ENCODE peak calls at places on chromosomes 11 and 22, in seven cellular contexts. Q is heart right ventricle, X is AG09309, V is mucosa of descending colon, N is mammary epithelial cell, T is neural crest cell, C is ascending aorta. P is an unnamed sample.
A peak's percentile ranks its signal among the peaks of the same experiment; 100 is the strongest.

GRCh38 chr11:291281-292210 is 2.6 kb downstream of the PGGHG start:
- DNase-seq in Q (peak; percentile 8), X (no peak), V (no peak), N (no peak), T (no peak), C (no peak), P (no peak)

GRCh38 chr22:30984317-30984716 is 15.3 kb downstream of the TUG1 start:
- DNase-seq in Q (no peak), X (no peak), V (no peak), N (no peak), T (no peak), C (no peak), P (no peak)

GRCh38 chr22:24383061-24383460 is 44.3 kb upstream of the ADORA2A start:
- DNase-seq in Q (no peak), X (no peak), V (no peak), N (no peak), T (no peak), C (no peak), P (no peak)

GRCh38 chr11:134576286-134576685 is 164.2 kb upstream of the B3GAT1 start:
- DNase-seq in Q (no peak), X (no peak), V (no peak), N (no peak), T (no peak), C (no peak), P (no peak)

GRCh38 chr22:42431401-42432019 is 693 bp downstream of the NFAM1 start:
- DNase-seq in Q (no peak), X (no peak), V (no peak), N (no peak), T (no peak), C (no peak), P (no peak)

GRCh38 chr11:119547511-119547910 is 124.5 kb upstream of the THY1 start:
- DNase-seq in Q (no peak), X (no peak), V (no peak), N (no peak), T (no peak), C (peak; percentile 30), P (no peak)

GRCh38 chr22:35445933-35446332 is 46.0 kb downstream of the MCM5 start:
- DNase-seq in Q (no peak), X (no peak), V (no peak), N (no peak), T (no peak), C (no peak), P (no peak)

GRCh38 chr11:2293396-2294339 is 8.1 kb downstream of the C11orf21 start:
- DNase-seq in Q (no peak), X (no peak), V (peak; percentile 14), N (no peak), T (no peak), C (peak; percentile 61), P (no peak)

GRCh38 chr22:24495365-24495675 is 188 bp downstream of the UPB1 start:
- DNase-seq in Q (no peak), X (no peak), V (no peak), N (no peak), T (no peak), C (no peak), P (no peak)

GRCh38 chr11:46504817-46505613 is 88.8 kb downstream of the AMBRA1 start:
- DNase-seq in Q (no peak), X (no peak), V (no peak), N (peak; percentile 66), T (no peak), C (no peak), P (no peak)

GRCh38 chr11:36684840-36685800 is 87.1 kb upstream of the RAG2 start:
- DNase-seq in Q (no peak), X (no peak), V (no peak), N (no peak), T (no peak), C (no peak), P (no peak)

GRCh38 chr22:32564170-32565001 is 89.8 kb downstream of the FBXO7 start:
- DNase-seq in Q (no peak), X (no peak), V (no peak), N (no peak), T (no peak), C (no peak), P (no peak)

GRCh38 chr11:106621479-106621878 is 396.8 kb downstream of the GUCY1A2 start:
- DNase-seq in Q (no peak), X (no peak), V (peak; percentile 1), N (no peak), T (no peak), C (no peak), P (no peak)

GRCh38 chr11:6927030-6927617 is 898 bp downstream of the ZNF215 start:
- DNase-seq in Q (no peak), X (no peak), V (peak; percentile 24), N (no peak), T (no peak), C (no peak), P (no peak)

GRCh38 chr11:108121274-108122155 is at the start of gene ACAT1:
- DNase-seq in Q (peak; percentile 99), X (peak; percentile 40), V (peak; percentile 99), N (peak; percentile 89), T (peak; percentile 92), C (peak; percentile 99), P (peak; percentile 77)

GRCh38 chr22:31272522-31273446 is 19.5 kb downstream of the PIK3IP1 start:
- DNase-seq in Q (no peak), X (no peak), V (peak; percentile 75), N (peak; percentile 47), T (peak; percentile 65), C (no peak), P (no peak)

DNA sequence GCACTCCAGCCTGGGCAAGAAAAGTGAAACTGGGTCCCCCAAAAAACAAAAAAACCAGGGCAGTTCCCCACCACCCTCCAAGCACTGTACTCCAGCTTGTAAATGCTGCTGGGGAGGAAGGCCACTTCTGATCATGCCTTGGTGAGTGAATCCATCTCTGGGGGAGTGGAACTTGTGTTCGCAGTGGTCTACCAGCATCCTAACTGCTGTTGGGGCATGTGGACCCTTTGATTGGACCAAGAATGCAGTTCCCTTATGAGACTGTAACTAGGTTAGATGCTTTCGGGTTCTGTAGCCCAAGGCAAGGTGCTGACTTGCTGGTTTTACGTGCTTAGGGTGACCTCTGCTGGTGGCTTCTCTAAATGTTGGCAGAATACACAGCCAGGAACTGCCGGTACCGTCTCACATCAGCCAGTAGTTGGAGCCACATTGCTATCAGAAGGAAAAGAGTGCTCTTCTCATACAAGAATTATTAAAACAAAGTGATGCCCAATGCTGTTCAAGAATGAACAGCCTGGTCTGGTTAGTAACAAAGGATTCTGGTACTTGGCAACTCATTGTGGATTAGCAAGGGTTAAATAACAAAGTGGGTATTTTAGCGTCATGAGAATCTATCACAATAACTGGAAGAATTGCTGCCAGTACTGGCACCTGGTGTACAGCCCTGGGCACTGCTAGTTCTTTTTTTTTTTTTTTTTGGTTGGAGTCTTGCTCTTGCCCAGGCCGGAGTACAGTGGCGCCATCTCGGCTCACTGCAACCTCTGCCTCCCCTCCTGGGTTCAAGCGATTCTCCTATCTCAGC is 13.0 kb downstream of the EIF1AD start:
- DNase-seq in Q (peak; percentile 56), X (peak; percentile 84), V (peak; percentile 99), N (peak; percentile 87), T (peak; percentile 92), C (peak; percentile 97), P (peak; percentile 85)
- TF ChIP-seq CTCF in Q (peak; percentile 77), X (peak; percentile 92), V (peak; percentile 71), N (peak; percentile 100), T (peak; percentile 96), C (peak; percentile 95), P (peak; percentile 100)

GRCh38 chr11:130146797-130147196 is 12.8 kb upstream of the ST14 start:
- DNase-seq in Q (no peak), X (no peak), V (peak; percentile 71), N (no peak), T (no peak), C (no peak), P (no peak)

GRCh38 chr11:130144721-130145327 is 14.8 kb upstream of the ST14 start:
- DNase-seq in Q (no peak), X (no peak), V (no peak), N (no peak), T (no peak), C (no peak), P (no peak)

GRCh38 chr11:130145328-130145812 is 14.2 kb upstream of the ST14 start:
- DNase-seq in Q (no peak), X (no peak), V (peak; percentile 66), N (no peak), T (no peak), C (no peak), P (no peak)

GRCh38 chr11:130144129-130144528 is 15.5 kb upstream of the ST14 start:
- DNase-seq in Q (no peak), X (no peak), V (peak; percentile 69), N (no peak), T (no peak), C (no peak), P (no peak)

GRCh38 chr11:130145975-130146776 is 13.4 kb upstream of the ST14 start:
- DNase-seq in Q (peak; percentile 27), X (no peak), V (peak; percentile 81), N (peak; percentile 99), T (no peak), C (no peak), P (no peak)
- TF ChIP-seq CTCF in Q (no peak), X (no peak), V (no peak), N (peak; percentile 42), T (no peak), C (no peak), P (no peak)

GRCh38 chr11:72370201-72370600 is 64.1 kb downstream of the CLPB start:
- DNase-seq in Q (no peak), X (no peak), V (no peak), N (no peak), T (no peak), C (no peak), P (no peak)
- TF ChIP-seq CTCF in Q (no peak), X (no peak), V (no peak), N (no peak), T (no peak), C (no peak), P (no peak)

GRCh38 chr11:14420223-14420622 is 61.2 kb upstream of the RRAS2 start:
- DNase-seq in Q (no peak), X (no peak), V (no peak), N (no peak), T (no peak), C (no peak), P (no peak)

GRCh38 chr11:14417975-14418374 is 59.0 kb upstream of the RRAS2 start:
- DNase-seq in Q (no peak), X (no peak), V (no peak), N (no peak), T (no peak), C (no peak), P (no peak)

GRCh38 chr11:14417186-14417585 is 58.2 kb upstream of the RRAS2 start:
- DNase-seq in Q (no peak), X (no peak), V (no peak), N (no peak), T (no peak), C (no peak), P (no peak)

GRCh38 chr11:14422052-14422813 is 63.2 kb upstream of the RRAS2 start:
- DNase-seq in Q (peak; percentile 83), X (peak; percentile 96), V (peak; percentile 33), N (peak; percentile 89), T (peak; percentile 23), C (peak; percentile 95), P (no peak)

DNA sequence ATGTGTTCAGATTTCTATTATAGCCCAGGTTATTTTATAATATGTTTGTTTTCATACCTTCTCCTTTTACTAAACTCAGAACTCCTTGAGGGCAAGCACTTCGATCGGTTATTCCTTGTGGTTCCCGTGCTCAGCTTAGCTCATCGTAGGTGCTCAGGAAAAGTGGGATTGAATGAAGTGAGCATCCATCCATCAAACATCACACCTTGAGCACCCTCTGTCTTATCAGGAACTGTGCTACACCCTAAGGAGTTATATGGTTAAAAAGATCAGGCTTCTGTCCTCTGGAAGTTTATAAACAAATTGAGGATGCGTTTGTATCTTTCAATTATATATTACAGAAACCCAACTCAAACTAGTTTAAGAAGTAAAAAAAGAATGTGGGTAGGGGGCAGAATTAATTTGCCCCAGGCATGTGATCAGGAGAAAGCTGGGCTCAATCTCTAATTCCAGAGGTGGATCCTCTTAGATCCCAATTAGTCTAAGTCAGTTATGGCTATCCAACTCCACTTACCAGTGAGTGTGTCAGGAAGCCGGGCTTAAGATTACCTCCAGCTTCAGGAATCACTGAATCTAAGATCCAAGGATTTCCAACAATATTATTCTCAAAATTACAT is 59.9 kb upstream of the RRAS2 start:
- DNase-seq in Q (no peak), X (no peak), V (peak; percentile 55), N (no peak), T (no peak), C (no peak), P (no peak)
- TF ChIP-seq CTCF in Q (no peak), X (peak; percentile 22), V (peak; percentile 36), N (peak; percentile 74), T (peak; percentile 50), C (no peak), P (peak; percentile 39)

P was measured in D721Med.